ENCODE peak calls at places on chromosomes 3 and 15, in ten cellular contexts. A is body of pancreas, S is brain microvascular endothelial cell, I is AG08395, W is cortex of kidney, C is NCI-H1092, T is T-helper 9 cell, B is hippocampal formation, O is NCI-H345, M is spleen. K is an unnamed sample.

GRCh38 chr3:189613122-189613521 is 18.1 kb upstream of the TP63 start:
- DNase-seq in A (no peak), S (no peak), I (no peak), W (no peak), C (no peak), T (no peak), B (no peak), O (no peak), M (no peak), K (no peak)

GRCh38 chr3:135565481-135565880 is 400.0 kb upstream of the PPP2R3A start:
- DNase-seq in A (no peak), S (no peak), I (peak), W (no peak), C (no peak), T (no peak), B (no peak), O (no peak), M (no peak), K (no peak)

GRCh38 chr3:65963787-65964707 is 74.7 kb downstream of the MAGI1 start:
- DNase-seq in A (no peak), S (peak), I (peak), W (no peak), C (no peak), T (no peak), B (no peak), O (no peak), M (no peak), K (peak)

GRCh38 chr15:22811640-22812039 is 25.2 kb downstream of the NIPA1 start:
- DNase-seq in A (peak), S (no peak), I (peak), W (no peak), C (no peak), T (no peak), B (peak), O (peak), M (no peak), K (no peak)

GRCh38 chr3:123088360-123088759 is 21.5 kb downstream of the PDIA5 start:
- DNase-seq in A (no peak), S (no peak), I (no peak), W (no peak), C (no peak), T (no peak), B (no peak), O (peak), M (no peak), K (no peak)

GRCh38 chr3:189652042-189652441 is 20.9 kb downstream of the TP63 start:
- DNase-seq in A (no peak), S (peak), I (no peak), W (no peak), C (no peak), T (no peak), B (no peak), O (no peak), M (no peak), K (peak)

GRCh38 chr3:166660962-166661361 is 719.1 kb downstream of the ZBBX start:
- DNase-seq in A (no peak), S (no peak), I (no peak), W (no peak), C (no peak), T (no peak), B (no peak), O (no peak), M (no peak), K (no peak)

GRCh38 chr3:64291345-64291744 is 66.1 kb upstream of the PRICKLE2 start:
- DNase-seq in A (no peak), S (peak), I (peak), W (no peak), C (no peak), T (no peak), B (no peak), O (no peak), M (no peak), K (no peak)

GRCh38 chr15:74179101-74179841 is 5.8 kb downstream of the ISLR start:
- DNase-seq in A (peak), S (peak), I (peak), W (no peak), C (no peak), T (no peak), B (no peak), O (no peak), M (peak), K (peak)

GRCh38 chr3:48404440-48405342 is 25.2 kb downstream of the PLXNB1 start:
- DNase-seq in A (peak), S (no peak), I (no peak), W (no peak), C (no peak), T (no peak), B (no peak), O (no peak), M (no peak), K (no peak)

GRCh38 chr3:100144255-100144866 is 30.1 kb upstream of the FILIP1L start:
- DNase-seq in A (no peak), S (no peak), I (no peak), W (no peak), C (no peak), T (no peak), B (no peak), O (no peak), M (no peak), K (no peak)